ENCODE peak calls at places on chromosomes 1 and 21, in six cellular contexts. R is mesenchymal stem cell, W is IMR-90, X is H9, S is neuronal stem cell, I is mesendoderm. H is an unnamed sample.

GRCh38 chr1:227043755-227044154 is 103.7 kb downstream of the COQ8A start:
- DNase-seq in I (peak; percentile 1), X (no peak), S (no peak), R (peak; percentile 85), W (peak; percentile 77), H (no peak)

GRCh38 chr1:55317673-55318072 is 102.5 kb upstream of the USP24 start:
- DNase-seq in R (no peak), W (no peak), X (no peak), S (no peak), I (no peak), H (no peak)

GRCh38 chr1:201276891-201277290 is 6.4 kb upstream of the PKP1 start:
- DNase-seq in S (no peak), X (no peak), I (no peak), R (no peak), W (no peak), H (no peak)

GRCh38 chr1:234925440-234926251 is 203.0 kb downstream of the TOMM20 start:
- DNase-seq in X (peak; percentile 29), I (peak; percentile 96), W (peak; percentile 99), S (no peak), R (peak; percentile 99), H (peak; percentile 95)

GRCh38 chr1:23149110-23149509 is 19.5 kb downstream of the LUZP1 start:
- DNase-seq in X (no peak), R (no peak), W (no peak), S (no peak), I (no peak), H (no peak)

GRCh38 chr1:62022348-62022747 is 172.3 kb upstream of the L1TD1 start:
- DNase-seq in I (no peak), W (no peak), X (no peak), R (no peak), S (no peak), H (no peak)

GRCh38 chr1:1101503-1101902 is 14.4 kb downstream of the C1orf159 start:
- DNase-seq in X (no peak), I (no peak), W (no peak), S (no peak), R (no peak), H (no peak)

GRCh38 chr21:34156957-34157356 is 83.6 kb downstream of the MRPS6 start:
- DNase-seq in R (no peak), S (no peak), W (no peak), I (no peak), X (no peak), H (no peak)

GRCh38 chr1:230711245-230711644 is 2.7 kb downstream of the AGT start:
- DNase-seq in I (no peak), S (no peak), R (no peak), W (peak; percentile 5), X (no peak), H (no peak)

GRCh38 chr1:116724765-116725375 is 29.4 kb upstream of the CD2 start:
- DNase-seq in W (peak; percentile 52), I (peak; percentile 62), S (peak; percentile 44), X (no peak), R (peak; percentile 58), H (peak; percentile 88)

GRCh38 chr21:42997053-42997452 is 22.7 kb downstream of the PKNOX1 start:
- DNase-seq in S (no peak), X (no peak), R (peak; percentile 97), I (no peak), W (peak; percentile 99), H (peak; percentile 88)

GRCh38 chr1:53862507-53862906 is 24.4 kb upstream of the NDC1 start:
- DNase-seq in R (no peak), X (no peak), W (no peak), S (no peak), I (no peak), H (no peak)

GRCh38 chr1:225818229-225818628 is 8.3 kb downstream of the EPHX1 start:
- DNase-seq in I (no peak), X (no peak), R (no peak), W (no peak), S (no peak), H (no peak)

GRCh38 chr1:112393634-112393976 is 2.4 kb upstream of the CTTNBP2NL start:
- DNase-seq in I (no peak), R (peak; percentile 36), S (no peak), X (no peak), W (no peak), H (no peak)

GRCh38 chr1:26784023-26784871 is 3.5 kb upstream of the PIGV start:
- DNase-seq in W (peak; percentile 80), X (peak; percentile 61), I (peak; percentile 31), R (peak; percentile 86), S (no peak), H (peak; percentile 87)

GRCh38 chr1:49298304-49298703 is 521.6 kb upstream of the BEND5 start:
- DNase-seq in I (no peak), W (no peak), R (no peak), S (no peak), X (peak; percentile 34), H (no peak)

GRCh38 chr1:206581571-206581981 is 30.7 kb downstream of the EIF2D start:
- DNase-seq in S (no peak), R (no peak), X (no peak), W (no peak), I (no peak), H (peak; percentile 30)

GRCh38 chr1:24119489-24119858 is 7.5 kb upstream of the MYOM3 start:
- DNase-seq in X (no peak), W (no peak), S (no peak), I (no peak), R (no peak), H (no peak)

DNA sequence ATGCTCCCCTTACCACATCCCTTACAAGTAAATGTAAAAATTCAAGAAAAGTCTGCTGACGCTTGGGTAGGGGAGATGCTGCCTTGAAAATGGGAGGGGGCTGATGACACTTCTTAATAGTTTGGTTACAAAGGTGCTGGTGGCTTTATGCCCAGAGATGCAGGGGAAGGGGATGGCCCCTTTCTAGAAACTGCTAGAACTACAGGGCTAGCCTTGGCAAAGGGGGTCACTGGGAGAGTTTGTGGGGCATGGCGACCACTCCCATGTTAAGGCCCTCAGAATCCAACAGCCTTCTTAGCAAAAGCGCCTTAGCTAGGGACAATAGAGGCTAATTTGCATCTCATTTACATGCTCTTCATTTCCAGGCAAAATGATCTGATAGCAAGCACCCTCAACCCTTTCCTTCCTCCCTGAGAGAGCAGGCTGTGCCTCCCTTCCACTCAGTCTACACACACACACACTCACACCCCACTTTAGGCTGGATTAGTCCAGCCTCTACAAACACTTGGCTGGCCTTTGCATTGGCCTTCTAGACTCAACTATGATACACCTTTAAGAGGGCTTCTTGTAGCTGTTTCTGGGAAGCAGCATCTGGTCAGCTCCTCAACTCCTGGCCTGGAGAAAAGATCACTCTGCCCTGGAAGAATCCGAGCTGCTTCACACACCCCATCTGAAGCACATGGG is 1.8 kb downstream of the SEMA6C start:
- DNase-seq in I (peak; percentile 57), R (no peak), X (no peak), W (no peak), S (no peak), H (no peak)
- H2BK5ac ChIP-seq in I (no peak overlapping the region), R (no peak overlapping the region), X (no peak overlapping the region), W (no peak overlapping the region), S (no peak overlapping the region), H (no peak overlapping the region)

DNA sequence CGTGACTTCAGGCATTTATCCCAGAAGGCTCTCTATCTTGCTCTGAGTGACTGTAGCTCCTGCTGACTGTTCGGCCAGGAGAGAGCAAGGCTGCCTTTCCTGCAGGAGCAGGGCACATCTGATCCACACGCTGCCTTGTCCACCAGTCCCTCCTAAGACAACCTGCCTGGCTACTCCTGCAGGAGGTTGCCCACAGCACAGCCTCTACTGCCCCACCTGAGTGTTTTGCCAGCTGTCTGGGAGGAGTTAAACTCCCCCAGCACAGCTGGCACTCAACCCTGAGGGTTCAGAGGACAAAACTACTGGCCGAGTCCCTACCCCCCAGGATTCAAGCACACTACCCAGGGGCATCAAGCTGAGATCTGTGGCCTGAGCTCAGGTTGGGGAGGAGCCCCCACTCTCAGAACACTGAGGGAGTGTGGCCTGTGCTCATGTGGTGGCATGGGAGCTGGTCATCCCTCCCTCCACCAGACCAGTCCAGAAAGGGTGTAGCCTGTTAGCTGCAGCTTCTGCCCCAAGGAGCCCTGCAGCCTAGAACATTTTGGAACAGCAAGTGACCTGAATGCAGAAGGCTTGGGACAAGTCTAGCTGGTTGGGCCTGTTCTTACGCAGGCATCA is 237.3 kb downstream of the SLC44A5 start:
- DNase-seq in W (no peak), X (no peak), S (no peak), I (no peak), R (no peak), H (no peak)
- H2BK5ac ChIP-seq in W (no peak overlapping the region), X (no peak overlapping the region), S (peak overlapping the region; percentile 9), I (no peak overlapping the region), R (no peak overlapping the region), H (no peak overlapping the region)

GRCh38 chr21:45853703-45854342 is 127.7 kb upstream of the COL6A1 start:
- DNase-seq in I (no peak), W (no peak), R (no peak), S (no peak), X (peak; percentile 12), H (no peak)

GRCh38 chr21:45850181-45850580 is 131.4 kb upstream of the COL6A1 start:
- DNase-seq in X (peak; percentile 7), I (no peak), W (no peak), R (no peak), S (no peak), H (no peak)

GRCh38 chr21:45854702-45855247 is 126.8 kb upstream of the COL6A1 start:
- DNase-seq in S (no peak), X (peak; percentile 31), W (peak; percentile 17), I (peak; percentile 40), R (peak; percentile 50), H (no peak)

GRCh38 chr21:45855248-45855801 is 126.2 kb upstream of the COL6A1 start:
- DNase-seq in S (no peak), W (no peak), R (no peak), X (peak; percentile 23), I (no peak), H (no peak)

DNA sequence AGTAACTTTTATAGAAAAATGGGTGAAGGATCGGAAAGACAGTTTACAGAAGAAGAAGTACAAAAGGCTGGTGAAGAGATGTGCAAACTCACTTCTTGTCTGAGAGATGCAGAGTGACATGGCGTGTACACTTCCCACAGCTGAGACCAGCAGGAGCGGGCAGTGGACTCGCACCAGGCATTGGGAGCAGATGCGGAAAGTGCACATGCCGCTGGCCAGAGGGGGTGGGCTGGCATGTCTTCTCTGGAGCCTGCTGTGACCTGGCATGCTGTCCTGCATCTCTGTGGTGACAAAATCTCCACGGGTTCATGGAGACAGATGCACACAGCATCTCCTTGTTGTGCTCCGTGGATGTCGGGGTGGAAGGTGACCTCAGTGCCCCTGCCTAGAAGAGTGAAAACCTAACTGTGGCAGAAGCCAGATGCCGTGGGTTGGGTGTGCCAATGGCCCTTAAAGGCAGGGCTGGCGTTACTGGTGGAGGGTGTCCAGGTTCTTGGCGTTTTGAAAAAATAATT is 128.6 kb upstream of the COL6A1 start:
- DNase-seq in R (no peak), I (no peak), W (no peak), X (peak; percentile 17), S (no peak), H (no peak)
- H2BK5ac ChIP-seq in R (no peak overlapping the region), I (no peak overlapping the region), W (no peak overlapping the region), X (no peak overlapping the region), S (no peak overlapping the region), H (no peak overlapping the region)

DNA sequence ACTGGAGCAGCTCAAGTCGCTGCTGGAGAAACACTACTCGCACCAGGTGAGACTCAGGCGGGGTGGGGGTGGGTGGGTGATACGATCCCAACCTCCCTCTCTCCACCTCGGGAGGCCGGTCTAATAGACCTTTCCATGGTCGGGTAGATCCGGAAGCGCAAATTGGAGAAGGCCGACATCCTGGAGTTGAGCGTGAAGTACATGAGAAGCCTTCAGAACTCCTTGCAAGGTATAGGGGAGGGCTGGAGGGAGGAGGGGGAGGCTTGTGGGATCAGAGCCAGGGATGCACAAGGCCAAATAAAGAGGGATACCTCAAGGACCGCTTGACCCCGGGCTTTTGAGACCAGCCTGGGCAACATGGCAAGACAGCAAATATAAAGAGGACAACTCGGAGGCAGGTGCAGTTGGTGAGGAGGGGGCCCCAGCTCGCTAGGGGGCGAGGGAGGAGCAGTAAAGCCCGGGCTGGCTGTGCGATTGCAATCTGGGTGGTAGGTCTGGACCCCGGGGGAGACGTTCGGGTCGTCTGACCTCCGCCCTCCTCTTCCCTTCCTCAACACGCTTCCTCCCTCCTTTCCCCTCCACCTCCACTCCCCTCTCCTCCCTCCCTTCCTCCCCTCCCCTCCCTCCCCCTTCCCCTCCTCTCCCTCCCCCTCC is 549 bp downstream of the HES3 start:
- DNase-seq in I (no peak), R (no peak), X (peak; percentile 55), S (no peak), W (no peak), H (no peak)
- H2BK5ac ChIP-seq in I (no peak overlapping the region), R (no peak overlapping the region), X (no peak overlapping the region), S (no peak overlapping the region), W (no peak overlapping the region), H (no peak overlapping the region)

H was measured in trophoblast cell.